ENCODE peak calls at places on chromosomes 16 and 17, in seven cellular contexts. Y is A549, T is upper lobe of left lung, E is right lobe of liver, O is GM06990, M is mesothelial cell of epicardium, I is heart right ventricle. L is an unnamed sample.

GRCh38 chr17:74720506-74720905 is 7.8 kb upstream of the CD300LF start:
- DNase-seq in Y (no peak), T (no peak), E (no peak), O (no peak), M (no peak), I (no peak), L (no peak)

GRCh38 chr17:75033346-75034235 is 13.2 kb downstream of the ATP5PD start:
- DNase-seq in Y (peak), T (peak), E (peak), O (peak), M (peak), I (peak), L (no peak)

GRCh38 chr17:44007346-44008204 is 3.2 kb downstream of the NAGS start:
- DNase-seq in Y (no peak), T (peak), E (peak), O (no peak), M (no peak), I (peak), L (no peak)

GRCh38 chr16:62638964-62639861 is 603.0 kb upstream of the CDH8 start:
- DNase-seq in Y (no peak), T (no peak), E (no peak), O (peak), M (no peak), I (no peak), L (no peak)

GRCh38 chr16:52383640-52384292 is 163.2 kb downstream of the TOX3 start:
- DNase-seq in Y (no peak), T (no peak), E (peak), O (no peak), M (no peak), I (no peak), L (no peak)

GRCh38 chr17:7909080-7909479 is 7.0 kb downstream of the RNF227 start:
- DNase-seq in Y (no peak), T (peak), E (no peak), O (no peak), M (no peak), I (no peak), L (no peak)

GRCh38 chr16:476039-476438 is 50.6 kb downstream of the RAB11FIP3 start:
- DNase-seq in Y (no peak), T (no peak), E (no peak), O (no peak), M (no peak), I (no peak), L (no peak)

GRCh38 chr17:3732171-3732570 is 8.5 kb downstream of the HASPIN start:
- DNase-seq in Y (peak), T (no peak), E (no peak), O (peak), M (no peak), I (no peak), L (no peak)

GRCh38 chr17:80246726-80247125 is 13.9 kb upstream of the RNF213 start:
- DNase-seq in Y (no peak), T (no peak), E (no peak), O (no peak), M (no peak), I (no peak), L (no peak)

GRCh38 chr16:50697881-50698767 is 4.7 kb downstream of the NOD2 start:
- DNase-seq in Y (no peak), T (no peak), E (peak), O (peak), M (no peak), I (no peak), L (no peak)

GRCh38 chr16:23302045-23302956 is at the start of gene SCNN1B:
- DNase-seq in Y (no peak), T (peak), E (no peak), O (peak), M (no peak), I (peak), L (no peak)

GRCh38 chr17:49260011-49260921 is 29.7 kb upstream of the PHOSPHO1 start:
- DNase-seq in Y (peak), T (peak), E (peak), O (peak), M (peak), I (peak), L (no peak)

GRCh38 chr16:54282202-54282922 is 4.2 kb downstream of the IRX3 start:
- DNase-seq in Y (peak), T (peak), E (no peak), O (no peak), M (no peak), I (peak), L (no peak)

GRCh38 chr16:16096161-16096857 is 127.0 kb downstream of the ABCC6 start:
- DNase-seq in Y (no peak), T (no peak), E (no peak), O (no peak), M (no peak), I (no peak), L (no peak)

GRCh38 chr17:17030515-17031211 is 11.6 kb upstream of the MPRIP start:
- DNase-seq in Y (no peak), T (no peak), E (no peak), O (no peak), M (no peak), I (no peak), L (no peak)

GRCh38 chr17:13518271-13519000 is 83.3 kb downstream of the HS3ST3A1 start:
- DNase-seq in Y (no peak), T (no peak), E (no peak), O (no peak), M (no peak), I (no peak), L (no peak)

GRCh38 chr17:31391496-31391949 is at the start of gene RAB11FIP4:
- DNase-seq in Y (no peak), T (peak), E (peak), O (no peak), M (no peak), I (no peak), L (peak)

GRCh38 chr17:4850236-4850635 is 17.1 kb downstream of the MINK1 start:
- DNase-seq in Y (no peak), T (no peak), E (no peak), O (no peak), M (no peak), I (no peak), L (no peak)

GRCh38 chr16:73050115-73051099 is 2.5 kb upstream of the ZFHX3 start:
- DNase-seq in Y (no peak), T (no peak), E (no peak), O (no peak), M (no peak), I (no peak), L (no peak)

GRCh38 chr16:73052441-73053030 is 4.6 kb upstream of the ZFHX3 start:
- DNase-seq in Y (no peak), T (no peak), E (no peak), O (no peak), M (no peak), I (no peak), L (no peak)

GRCh38 chr16:73051903-73052302 is 4.0 kb upstream of the ZFHX3 start:
- DNase-seq in Y (no peak), T (no peak), E (no peak), O (no peak), M (no peak), I (no peak), L (no peak)

GRCh38 chr16:73053038-73053378 is 5.1 kb upstream of the ZFHX3 start:
- DNase-seq in Y (no peak), T (no peak), E (no peak), O (no peak), M (no peak), I (no peak), L (no peak)

DNA sequence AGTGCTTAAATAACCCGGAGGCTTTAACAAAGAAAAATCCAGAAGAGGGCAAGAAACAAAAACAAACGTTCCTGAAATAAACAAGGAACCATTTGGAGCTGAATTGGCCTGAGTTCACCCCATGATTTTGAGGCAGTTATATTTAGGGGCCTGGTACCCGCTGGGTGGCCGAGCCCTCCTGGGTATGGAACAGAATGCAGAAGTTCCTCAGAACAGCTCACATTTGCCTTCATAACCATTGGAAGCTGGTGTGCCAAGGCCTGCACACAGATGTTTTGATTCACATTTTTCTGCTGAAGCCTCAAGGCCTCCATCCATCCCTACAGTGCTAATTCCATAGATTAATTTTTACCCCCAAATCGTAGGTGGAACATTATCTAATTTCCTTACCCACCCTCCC is 3.3 kb upstream of the ZFHX3 start:
- DNase-seq in Y (no peak), T (no peak), E (no peak), O (no peak), M (no peak), I (no peak), L (no peak)
- TF ChIP-seq CTCF in Y (no peak), T (no peak), E (no peak), O (no peak), M (no peak), I (no peak), L (no peak)

DNA sequence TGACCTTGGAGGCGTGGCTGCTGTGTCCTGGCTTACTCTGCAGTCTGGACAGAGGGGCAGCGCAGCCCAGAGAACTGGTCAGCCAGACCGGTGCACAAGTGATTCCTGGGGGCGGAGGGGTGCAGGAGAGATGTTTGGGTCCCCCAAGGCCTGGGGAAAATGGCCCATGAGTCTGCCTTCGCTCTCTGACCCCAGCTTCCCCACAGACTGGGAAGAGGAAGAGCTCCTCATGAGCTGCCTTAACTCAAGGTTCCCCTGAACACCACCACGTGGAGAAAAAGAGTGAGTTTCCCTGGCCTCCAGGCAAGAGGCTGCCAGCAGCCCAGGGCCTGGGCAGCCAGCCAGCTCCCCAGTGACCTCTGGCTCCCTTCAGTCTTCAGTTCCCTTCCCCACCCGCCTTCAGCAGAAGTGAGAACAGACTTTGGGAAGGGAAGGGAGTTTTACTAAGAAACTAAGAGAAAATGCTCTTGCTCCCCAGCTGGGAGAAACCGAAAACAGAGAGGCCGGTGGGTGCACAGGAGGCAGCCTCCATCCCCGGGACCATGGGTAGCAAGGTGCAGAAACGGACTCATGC is 2.0 kb upstream of the C17orf99 start:
- DNase-seq in Y (peak), T (peak), E (peak), O (peak), M (no peak), I (peak), L (no peak)
- TF ChIP-seq CTCF in Y (peak), T (no peak), E (peak), O (no peak), M (no peak), I (no peak), L (no peak)

DNA sequence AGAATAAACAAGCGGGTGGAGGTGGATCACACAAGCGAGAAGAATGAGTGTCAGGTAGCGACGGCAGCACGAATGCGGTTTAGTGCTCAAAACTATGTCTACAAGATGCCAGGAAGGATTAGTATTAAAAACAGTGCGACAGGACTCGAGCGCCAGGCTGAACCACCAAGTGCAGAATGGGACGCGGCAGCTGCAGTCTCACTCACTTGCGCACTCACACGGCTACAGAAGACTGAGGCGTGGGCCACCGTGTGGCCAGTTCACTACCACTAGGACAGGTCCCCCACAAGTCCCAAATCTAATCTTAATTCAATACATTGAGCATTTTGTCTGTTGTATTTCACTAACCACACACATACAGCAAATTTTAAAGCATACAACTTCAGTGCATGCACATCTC is 35.7 kb upstream of the TRAP1 start:
- DNase-seq in Y (no peak), T (no peak), E (no peak), O (no peak), M (no peak), I (no peak), L (no peak)
- TF ChIP-seq CTCF in Y (no peak), T (no peak), E (no peak), O (no peak), M (no peak), I (no peak), L (no peak)

DNA sequence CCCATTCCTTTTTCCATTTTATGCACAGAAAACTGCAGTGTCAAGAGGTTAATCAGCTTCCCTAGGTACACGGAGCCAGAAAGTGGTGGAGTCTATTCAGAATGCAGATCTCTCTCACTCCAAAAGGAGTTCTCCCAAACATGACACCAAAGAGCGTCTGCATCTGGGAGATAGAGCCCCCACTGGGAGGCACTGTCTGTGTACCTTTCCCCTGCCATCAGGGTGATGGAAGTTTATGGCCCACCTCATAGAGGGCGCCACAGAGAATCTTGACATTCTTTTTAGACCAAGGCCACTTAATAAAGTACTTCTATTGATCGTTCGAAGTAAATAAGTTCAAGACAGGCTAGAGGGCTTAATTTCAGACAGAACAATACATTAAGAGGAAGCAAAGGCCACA is 493.7 kb upstream of the ERCC4 start:
- DNase-seq in Y (peak), T (no peak), E (no peak), O (no peak), M (no peak), I (no peak), L (no peak)
- TF ChIP-seq CTCF in Y (no peak), T (no peak), E (no peak), O (peak), M (no peak), I (no peak), L (peak)

DNA sequence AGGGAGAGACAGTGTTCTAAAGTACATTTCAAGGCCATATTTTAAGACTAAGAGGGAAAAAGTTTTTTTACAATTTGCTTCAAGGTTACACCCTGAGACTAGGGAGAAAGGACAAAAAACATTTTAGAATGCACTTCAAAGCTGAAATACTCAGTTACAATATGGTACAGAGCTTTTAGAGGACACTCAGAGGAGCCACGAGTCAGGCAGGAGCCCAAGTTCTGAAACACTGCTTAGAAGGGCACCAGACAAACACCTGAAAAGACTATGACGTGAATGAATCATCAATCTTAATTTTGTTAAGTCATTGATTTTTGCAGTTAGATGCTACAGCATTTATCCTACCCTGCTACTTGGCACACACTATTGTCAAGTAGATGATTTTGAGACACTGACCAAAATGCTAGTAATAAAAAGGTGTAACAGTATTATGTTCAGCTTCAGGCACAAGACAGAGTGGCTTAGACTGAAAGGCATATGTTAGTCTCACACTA is 152.0 kb downstream of the ABCA8 start:
- DNase-seq in Y (no peak), T (no peak), E (no peak), O (no peak), M (no peak), I (no peak), L (no peak)
- TF ChIP-seq CTCF in Y (no peak), T (no peak), E (no peak), O (no peak), M (no peak), I (no peak), L (no peak)

DNA sequence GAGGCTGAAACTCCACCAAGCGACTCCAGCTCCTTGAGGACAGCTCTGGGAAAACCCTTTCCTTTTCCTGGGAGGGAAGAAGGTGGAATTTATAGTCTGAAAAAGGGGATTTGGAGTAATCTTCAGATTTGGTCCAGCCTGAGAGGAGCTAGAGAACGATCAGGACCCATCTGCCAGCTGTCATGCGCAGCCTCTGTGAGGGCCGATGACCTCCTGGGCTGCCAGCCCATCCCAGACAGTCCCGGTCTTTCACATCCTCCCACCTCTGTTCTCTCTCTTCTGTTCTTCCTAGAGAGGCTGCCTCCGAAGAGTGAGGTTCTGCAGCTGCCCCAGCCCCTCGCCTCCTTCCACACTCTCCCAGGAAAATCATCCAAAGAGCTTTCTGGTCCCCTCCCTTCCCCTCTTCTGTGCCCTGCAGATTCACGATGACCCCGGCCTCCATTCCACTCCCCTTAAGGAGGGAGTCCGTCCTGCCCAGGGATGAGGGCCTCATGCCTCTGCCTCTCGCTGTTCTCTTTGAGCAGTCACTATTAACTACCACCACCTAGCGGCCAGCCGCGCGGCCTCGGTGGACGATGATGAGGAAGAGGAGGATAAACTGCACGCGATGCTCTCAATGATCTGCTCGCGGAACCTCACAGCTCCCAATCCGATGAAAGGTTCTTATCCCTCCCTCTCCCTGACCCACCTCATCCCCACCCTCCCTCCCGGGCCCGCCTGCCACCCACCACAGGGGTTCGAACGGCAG is 29.6 kb downstream of the SGSM2 start:
- DNase-seq in Y (peak), T (no peak), E (no peak), O (no peak), M (no peak), I (no peak), L (no peak)
- TF ChIP-seq CTCF in Y (peak), T (no peak), E (no peak), O (no peak), M (no peak), I (no peak), L (no peak)

DNA sequence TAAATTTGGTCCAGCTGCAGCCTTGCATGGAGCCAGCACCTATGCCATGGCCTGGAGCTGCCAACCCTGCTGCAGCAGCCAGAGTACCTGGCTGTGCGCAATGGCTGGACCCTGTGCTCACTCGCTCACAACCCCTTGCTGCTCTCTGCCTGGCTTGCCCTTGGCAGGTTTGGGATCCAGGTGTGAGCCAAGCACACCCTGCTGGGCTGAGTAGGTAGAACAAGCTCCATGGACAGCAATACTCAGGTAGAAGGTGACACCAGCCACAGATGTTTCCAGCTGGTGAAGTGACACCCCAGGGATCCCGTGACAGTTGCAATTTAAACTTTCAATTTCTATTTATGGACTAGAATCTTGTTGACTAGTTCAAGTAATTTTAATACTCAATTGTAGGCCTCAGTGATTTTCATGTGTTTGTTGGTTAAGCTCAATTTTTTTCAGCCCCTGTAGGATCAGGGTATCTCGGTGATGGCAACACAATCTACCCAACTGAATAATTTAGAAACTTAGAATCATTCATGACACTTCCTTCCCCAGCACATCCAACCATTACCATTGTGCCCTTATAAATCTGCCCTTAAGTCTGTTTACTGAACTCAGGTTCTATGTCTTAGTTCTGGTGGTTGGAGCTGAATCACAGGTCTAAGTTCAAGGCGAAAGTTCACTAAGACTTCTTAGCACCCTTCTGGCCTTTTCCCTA is 480.0 kb downstream of the PMP22 start:
- DNase-seq in Y (no peak), T (peak), E (peak), O (no peak), M (no peak), I (no peak), L (no peak)
- TF ChIP-seq CTCF in Y (no peak), T (no peak), E (peak), O (no peak), M (no peak), I (no peak), L (no peak)

DNA sequence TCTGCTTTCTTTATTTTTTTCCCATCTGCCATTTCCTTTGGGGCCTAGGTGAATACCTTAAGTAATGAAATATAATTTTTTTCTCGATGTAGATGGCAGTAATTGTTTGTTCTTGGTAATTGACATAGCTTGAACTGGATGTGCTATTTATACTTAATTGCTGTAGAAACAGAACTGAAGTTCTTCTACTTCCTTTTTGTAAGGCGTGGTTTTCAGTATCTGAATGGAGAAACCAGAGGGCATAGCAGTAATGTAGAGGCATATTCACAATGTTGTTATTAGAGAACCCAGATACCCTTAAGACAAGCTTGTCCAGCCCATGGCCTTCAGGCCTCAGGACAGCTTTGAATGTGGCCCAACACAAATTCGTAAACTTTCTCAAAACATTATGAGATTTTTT is 16.4 kb downstream of the ATP6V0A1 start:
- DNase-seq in Y (no peak), T (no peak), E (no peak), O (no peak), M (no peak), I (no peak), L (no peak)
- TF ChIP-seq CTCF in Y (no peak), T (no peak), E (no peak), O (no peak), M (no peak), I (no peak), L (no peak)

L was measured in D721Med.